ENCODE peak calls at places on chromosomes 12 and 14, in four cellular contexts. One of them, this sample, is unnamed.
A peak's percentile ranks its signal among the peaks of the same experiment; 100 is the strongest.

GRCh38 chr12:4116251-4117111 is 157.1 kb upstream of the CCND2 start:
- DNase-seq in AG04449: peak; percentile 29
- DNase-seq in tibial artery: no peak
- DNase-seq in neural crest cell: no peak
- DNase-seq in this sample: no peak

GRCh38 chr12:112546339-112546738 is 127.6 kb downstream of the PTPN11 start:
- DNase-seq in AG04449: no peak
- DNase-seq in tibial artery: no peak
- DNase-seq in neural crest cell: no peak
- DNase-seq in this sample: no peak

GRCh38 chr12:117590999-117591398 is 229.6 kb upstream of the NOS1 start:
- DNase-seq in AG04449: no peak
- DNase-seq in tibial artery: no peak
- DNase-seq in neural crest cell: no peak
- DNase-seq in this sample: no peak

GRCh38 chr14:22304324-22304723 is 284.7 kb downstream of the DAD1 start:
- DNase-seq in AG04449: no peak
- DNase-seq in tibial artery: no peak
- DNase-seq in neural crest cell: no peak
- DNase-seq in this sample: no peak

GRCh38 chr12:25962932-25963525 is 4.5 kb downstream of the RASSF8 start:
- DNase-seq in AG04449: no peak
- DNase-seq in tibial artery: no peak
- DNase-seq in neural crest cell: no peak
- DNase-seq in this sample: no peak

GRCh38 chr14:65927871-65928270 is 515.3 kb downstream of the FUT8 start:
- DNase-seq in AG04449: no peak
- DNase-seq in tibial artery: no peak
- DNase-seq in neural crest cell: no peak
- DNase-seq in this sample: peak; percentile 95

GRCh38 chr14:91985008-91985407 is 37.5 kb upstream of the FBLN5 start:
- DNase-seq in AG04449: peak; percentile 38
- DNase-seq in tibial artery: no peak
- DNase-seq in neural crest cell: no peak
- DNase-seq in this sample: no peak

GRCh38 chr14:100617715-100618693 is 30.8 kb upstream of the BEGAIN start:
- DNase-seq in AG04449: no peak
- DNase-seq in tibial artery: peak; percentile 64
- DNase-seq in neural crest cell: no peak
- DNase-seq in this sample: no peak

GRCh38 chr14:50106178-50106577 is 10.2 kb downstream of the VCPKMT start:
- DNase-seq in AG04449: no peak
- DNase-seq in tibial artery: no peak
- DNase-seq in neural crest cell: no peak
- DNase-seq in this sample: no peak

GRCh38 chr14:105317546-105317945 is 3.0 kb downstream of the PACS2 start:
- DNase-seq in AG04449: no peak
- DNase-seq in tibial artery: peak; percentile 71
- DNase-seq in neural crest cell: no peak
- DNase-seq in this sample: peak; percentile 32

GRCh38 chr12:97275261-97276197 is 187.1 kb upstream of the RMST start:
- DNase-seq in AG04449: no peak
- DNase-seq in tibial artery: peak; percentile 60
- DNase-seq in neural crest cell: peak; percentile 72
- DNase-seq in this sample: no peak

GRCh38 chr12:113039911-113040425 is 16.6 kb upstream of the DTX1 start:
- DNase-seq in AG04449: no peak
- DNase-seq in tibial artery: no peak
- DNase-seq in neural crest cell: no peak
- DNase-seq in this sample: no peak

GRCh38 chr14:72649603-72650227 is 244.2 kb downstream of the DPF3 start:
- DNase-seq in AG04449: no peak
- DNase-seq in tibial artery: no peak
- DNase-seq in neural crest cell: no peak
- DNase-seq in this sample: no peak

GRCh38 chr12:25501565-25501964 is 51.5 kb downstream of the LMNTD1 start:
- DNase-seq in AG04449: no peak
- DNase-seq in tibial artery: no peak
- DNase-seq in neural crest cell: no peak
- DNase-seq in this sample: no peak

GRCh38 chr12:118500302-118500701 is 123.9 kb downstream of the SUDS3 start:
- DNase-seq in AG04449: no peak
- DNase-seq in tibial artery: no peak
- DNase-seq in neural crest cell: no peak
- DNase-seq in this sample: no peak

GRCh38 chr12:93016752-93017350 is 87.8 kb upstream of the EEA1 start:
- DNase-seq in AG04449: no peak
- DNase-seq in tibial artery: no peak
- DNase-seq in neural crest cell: no peak
- DNase-seq in this sample: no peak

GRCh38 chr12:100908501-100908900 is 113.9 kb downstream of the ANO4 start:
- DNase-seq in AG04449: no peak
- DNase-seq in tibial artery: no peak
- DNase-seq in neural crest cell: no peak
- DNase-seq in this sample: no peak

GRCh38 chr12:108570743-108571603 is 8.6 kb downstream of the ISCU start:
- DNase-seq in AG04449: no peak
- DNase-seq in tibial artery: peak; percentile 55
- DNase-seq in neural crest cell: no peak
- DNase-seq in this sample: no peak
- TF ChIP-seq CTCF in AG04449: peak; percentile 37
- TF ChIP-seq CTCF in tibial artery: peak; percentile 37
- TF ChIP-seq CTCF in neural crest cell: peak; percentile 33
- TF ChIP-seq CTCF in this sample: peak; percentile 41

GRCh38 chr12:15525414-15525813 is 203.1 kb downstream of the PTPRO start:
- DNase-seq in AG04449: no peak
- DNase-seq in tibial artery: no peak
- DNase-seq in neural crest cell: no peak
- DNase-seq in this sample: no peak

GRCh38 chr12:15522574-15523187 is 200.4 kb downstream of the PTPRO start:
- DNase-seq in AG04449: no peak
- DNase-seq in tibial artery: no peak
- DNase-seq in neural crest cell: no peak
- DNase-seq in this sample: no peak

GRCh38 chr12:15528666-15529065 is 206.4 kb downstream of the PTPRO start:
- DNase-seq in AG04449: no peak
- DNase-seq in tibial artery: no peak
- DNase-seq in neural crest cell: no peak
- DNase-seq in this sample: no peak

GRCh38 chr12:15527201-15527782 is 205.0 kb downstream of the PTPRO start:
- DNase-seq in AG04449: no peak
- DNase-seq in tibial artery: peak; percentile 69
- DNase-seq in neural crest cell: no peak
- DNase-seq in this sample: peak; percentile 14

GRCh38 chr12:15526033-15526432 is 203.7 kb downstream of the PTPRO start:
- DNase-seq in AG04449: no peak
- DNase-seq in tibial artery: no peak
- DNase-seq in neural crest cell: no peak
- DNase-seq in this sample: no peak
- TF ChIP-seq CTCF in AG04449: no peak
- TF ChIP-seq CTCF in tibial artery: no peak
- TF ChIP-seq CTCF in neural crest cell: no peak
- TF ChIP-seq CTCF in this sample: no peak

DNA sequence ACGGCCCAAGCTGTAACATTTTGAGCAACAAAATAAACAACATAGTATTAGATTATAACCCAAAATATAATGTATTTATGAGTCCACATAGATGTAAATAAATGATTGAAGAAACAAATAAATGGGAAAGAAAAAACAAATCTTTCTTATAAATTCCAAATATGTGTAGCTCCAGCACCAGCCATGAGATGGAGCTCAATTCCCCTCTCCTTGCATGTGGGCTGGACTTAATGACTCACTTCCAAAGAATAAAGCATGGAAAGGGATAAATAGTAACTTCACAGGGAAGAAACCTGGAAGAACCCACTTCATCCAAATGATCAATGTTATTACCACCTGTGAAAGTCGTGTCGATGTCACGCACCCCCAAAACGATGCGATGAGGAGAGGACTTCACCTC is 158.8 kb downstream of the RPAP3 start:
- DNase-seq in AG04449: peak; percentile 9
- DNase-seq in tibial artery: no peak
- DNase-seq in neural crest cell: no peak
- DNase-seq in this sample: no peak
- TF ChIP-seq CTCF in AG04449: peak; percentile 49
- TF ChIP-seq CTCF in tibial artery: no peak
- TF ChIP-seq CTCF in neural crest cell: peak; percentile 34
- TF ChIP-seq CTCF in this sample: peak; percentile 16

GRCh38 chr12:108854055-108854452 is 3.3 kb downstream of the SSH1 start:
- DNase-seq in AG04449: no peak
- DNase-seq in tibial artery: peak; percentile 83
- DNase-seq in neural crest cell: no peak
- DNase-seq in this sample: no peak
- TF ChIP-seq CTCF in AG04449: peak; percentile 58
- TF ChIP-seq CTCF in tibial artery: peak; percentile 47
- TF ChIP-seq CTCF in neural crest cell: no peak
- TF ChIP-seq CTCF in this sample: no peak

GRCh38 chr12:49777800-49778748 is 36.7 kb downstream of the TMBIM6 start:
- DNase-seq in AG04449: no peak
- DNase-seq in tibial artery: no peak
- DNase-seq in neural crest cell: peak; percentile 57
- DNase-seq in this sample: peak; percentile 85
- TF ChIP-seq CTCF in AG04449: peak; percentile 93
- TF ChIP-seq CTCF in tibial artery: peak; percentile 61
- TF ChIP-seq CTCF in neural crest cell: peak; percentile 73
- TF ChIP-seq CTCF in this sample: peak; percentile 87

GRCh38 chr12:69875416-69875815 is 50.4 kb downstream of the MYRFL start:
- DNase-seq in AG04449: no peak
- DNase-seq in tibial artery: no peak
- DNase-seq in neural crest cell: no peak
- DNase-seq in this sample: no peak
- TF ChIP-seq CTCF in AG04449: no peak
- TF ChIP-seq CTCF in tibial artery: no peak
- TF ChIP-seq CTCF in neural crest cell: no peak
- TF ChIP-seq CTCF in this sample: no peak